ENCODE peak calls at places on chromosomes 5 and 9, in four cellular contexts. One of them, this sample, is unnamed.

GRCh38 chr9:76216161-76216649 is 178.0 kb downstream of the RFK start:
- DNase-seq in GM13977: no peak
- DNase-seq in stimulated activated CD4-positive, alpha-beta T cell treated with anti-CD3 and anti-CD28 coated beads, Interleukin-15, amount 100 ng/mL, for 24 hours: no peak
- DNase-seq in AG04450: peak; percentile 85
- DNase-seq in this sample: peak; percentile 85

GRCh38 chr5:113081881-113082546 is 105.4 kb downstream of the DCP2 start:
- DNase-seq in AG04450: peak; percentile 23
- DNase-seq in stimulated activated CD4-positive, alpha-beta T cell treated with anti-CD3 and anti-CD28 coated beads, Interleukin-15, amount 100 ng/mL, for 24 hours: no peak
- DNase-seq in GM13977: no peak
- DNase-seq in this sample: no peak

GRCh38 chr5:53087171-53087570 is 22.4 kb downstream of the MOCS2 start:
- DNase-seq in GM13977: no peak
- DNase-seq in stimulated activated CD4-positive, alpha-beta T cell treated with anti-CD3 and anti-CD28 coated beads, Interleukin-15, amount 100 ng/mL, for 24 hours: no peak
- DNase-seq in AG04450: no peak
- DNase-seq in this sample: no peak

GRCh38 chr9:96141666-96142065 is 160.3 kb downstream of the HSD17B3 start:
- DNase-seq in AG04450: no peak
- DNase-seq in GM13977: no peak
- DNase-seq in stimulated activated CD4-positive, alpha-beta T cell treated with anti-CD3 and anti-CD28 coated beads, Interleukin-15, amount 100 ng/mL, for 24 hours: no peak
- DNase-seq in this sample: peak; percentile 42

GRCh38 chr5:8508196-8508595 is 639.2 kb downstream of the MTRR start:
- DNase-seq in stimulated activated CD4-positive, alpha-beta T cell treated with anti-CD3 and anti-CD28 coated beads, Interleukin-15, amount 100 ng/mL, for 24 hours: no peak
- DNase-seq in AG04450: no peak
- DNase-seq in GM13977: no peak
- DNase-seq in this sample: no peak

GRCh38 chr5:51082741-51083140 is 300.5 kb upstream of the ISL1 start:
- DNase-seq in AG04450: no peak
- DNase-seq in stimulated activated CD4-positive, alpha-beta T cell treated with anti-CD3 and anti-CD28 coated beads, Interleukin-15, amount 100 ng/mL, for 24 hours: no peak
- DNase-seq in GM13977: no peak
- DNase-seq in this sample: no peak

GRCh38 chr9:6413365-6414263 is 615 bp downstream of the UHRF2 start:
- DNase-seq in AG04450: no peak
- DNase-seq in GM13977: peak; percentile 33
- DNase-seq in stimulated activated CD4-positive, alpha-beta T cell treated with anti-CD3 and anti-CD28 coated beads, Interleukin-15, amount 100 ng/mL, for 24 hours: peak; percentile 53
- DNase-seq in this sample: no peak

GRCh38 chr9:136942112-136942880 is 2.2 kb downstream of the FBXW5 start:
- DNase-seq in GM13977: no peak
- DNase-seq in AG04450: no peak
- DNase-seq in stimulated activated CD4-positive, alpha-beta T cell treated with anti-CD3 and anti-CD28 coated beads, Interleukin-15, amount 100 ng/mL, for 24 hours: no peak
- DNase-seq in this sample: no peak

GRCh38 chr9:4967521-4967920 is 17.6 kb upstream of the JAK2 start:
- DNase-seq in stimulated activated CD4-positive, alpha-beta T cell treated with anti-CD3 and anti-CD28 coated beads, Interleukin-15, amount 100 ng/mL, for 24 hours: no peak
- DNase-seq in GM13977: no peak
- DNase-seq in AG04450: no peak
- DNase-seq in this sample: no peak

GRCh38 chr5:891117-891836 is 1.3 kb downstream of the BRD9 start:
- DNase-seq in GM13977: no peak
- DNase-seq in stimulated activated CD4-positive, alpha-beta T cell treated with anti-CD3 and anti-CD28 coated beads, Interleukin-15, amount 100 ng/mL, for 24 hours: no peak
- DNase-seq in AG04450: no peak
- DNase-seq in this sample: no peak

GRCh38 chr5:141734501-141735231 is 52.6 kb upstream of the ARAP3 start:
- DNase-seq in AG04450: peak; percentile 7
- DNase-seq in GM13977: no peak
- DNase-seq in stimulated activated CD4-positive, alpha-beta T cell treated with anti-CD3 and anti-CD28 coated beads, Interleukin-15, amount 100 ng/mL, for 24 hours: peak; percentile 46
- DNase-seq in this sample: peak; percentile 67

GRCh38 chr9:34374905-34375552 is 1.7 kb downstream of the MYORG start:
- DNase-seq in stimulated activated CD4-positive, alpha-beta T cell treated with anti-CD3 and anti-CD28 coated beads, Interleukin-15, amount 100 ng/mL, for 24 hours: no peak
- DNase-seq in GM13977: peak; percentile 25
- DNase-seq in AG04450: no peak
- DNase-seq in this sample: no peak

GRCh38 chr9:85599540-85600140 is 142.1 kb downstream of the AGTPBP1 start:
- DNase-seq in AG04450: no peak
- DNase-seq in stimulated activated CD4-positive, alpha-beta T cell treated with anti-CD3 and anti-CD28 coated beads, Interleukin-15, amount 100 ng/mL, for 24 hours: no peak
- DNase-seq in GM13977: no peak
- DNase-seq in this sample: no peak

GRCh38 chr5:36035696-36036095 is 31.0 kb downstream of the UGT3A2 start:
- DNase-seq in AG04450: no peak
- DNase-seq in GM13977: no peak
- DNase-seq in stimulated activated CD4-positive, alpha-beta T cell treated with anti-CD3 and anti-CD28 coated beads, Interleukin-15, amount 100 ng/mL, for 24 hours: no peak
- DNase-seq in this sample: no peak

GRCh38 chr5:172586118-172587060 is 54.7 kb upstream of the NEURL1B start:
- DNase-seq in stimulated activated CD4-positive, alpha-beta T cell treated with anti-CD3 and anti-CD28 coated beads, Interleukin-15, amount 100 ng/mL, for 24 hours: no peak
- DNase-seq in AG04450: no peak
- DNase-seq in GM13977: no peak
- DNase-seq in this sample: no peak

GRCh38 chr5:53035868-53036381 is 46.8 kb downstream of the ITGA2 start:
- DNase-seq in GM13977: peak; percentile 12
- DNase-seq in stimulated activated CD4-positive, alpha-beta T cell treated with anti-CD3 and anti-CD28 coated beads, Interleukin-15, amount 100 ng/mL, for 24 hours: no peak
- DNase-seq in AG04450: no peak
- DNase-seq in this sample: no peak

GRCh38 chr5:23631283-23632045 is 124.1 kb downstream of the PRDM9 start:
- DNase-seq in GM13977: no peak
- DNase-seq in stimulated activated CD4-positive, alpha-beta T cell treated with anti-CD3 and anti-CD28 coated beads, Interleukin-15, amount 100 ng/mL, for 24 hours: no peak
- DNase-seq in AG04450: no peak
- DNase-seq in this sample: no peak